ENCODE peak calls at places on chromosomes 3 and 15, in six cellular contexts. One of them, this sample, is unnamed.

GRCh38 chr15:78243491-78243941 is 9.2 kb upstream of the ACSBG1 start:
- DNase-seq in neural progenitor cell: peak
- DNase-seq in SJSA1: no peak
- DNase-seq in brain microvascular endothelial cell: peak
- DNase-seq in heart left ventricle: peak
- DNase-seq in substantia nigra: peak
- DNase-seq in this sample: no peak

GRCh38 chr3:14363976-14364375 is 38.4 kb upstream of the SLC6A6 start:
- DNase-seq in neural progenitor cell: no peak
- DNase-seq in SJSA1: peak
- DNase-seq in brain microvascular endothelial cell: peak
- DNase-seq in heart left ventricle: no peak
- DNase-seq in substantia nigra: no peak
- DNase-seq in this sample: no peak

GRCh38 chr3:132232231-132232792 is 84.9 kb upstream of the ACP3 start:
- DNase-seq in neural progenitor cell: no peak
- DNase-seq in SJSA1: no peak
- DNase-seq in brain microvascular endothelial cell: no peak
- DNase-seq in heart left ventricle: no peak
- DNase-seq in substantia nigra: no peak
- DNase-seq in this sample: no peak

GRCh38 chr15:88714782-88715372 is 76.1 kb downstream of the ISG20 start:
- DNase-seq in neural progenitor cell: no peak
- DNase-seq in SJSA1: no peak
- DNase-seq in brain microvascular endothelial cell: no peak
- DNase-seq in heart left ventricle: no peak
- DNase-seq in substantia nigra: peak
- DNase-seq in this sample: peak

GRCh38 chr15:99305761-99306505 is 54.7 kb downstream of the LRRC28 start:
- DNase-seq in neural progenitor cell: peak
- DNase-seq in SJSA1: peak
- DNase-seq in brain microvascular endothelial cell: peak
- DNase-seq in heart left ventricle: peak
- DNase-seq in substantia nigra: no peak
- DNase-seq in this sample: no peak

GRCh38 chr3:172987268-172987667 is 153.8 kb downstream of the SPATA16 start:
- DNase-seq in neural progenitor cell: peak
- DNase-seq in SJSA1: no peak
- DNase-seq in brain microvascular endothelial cell: no peak
- DNase-seq in heart left ventricle: no peak
- DNase-seq in substantia nigra: no peak
- DNase-seq in this sample: no peak

GRCh38 chr3:48258530-48258929 is 17.6 kb downstream of the ZNF589 start:
- DNase-seq in neural progenitor cell: no peak
- DNase-seq in SJSA1: no peak
- DNase-seq in brain microvascular endothelial cell: no peak
- DNase-seq in heart left ventricle: no peak
- DNase-seq in substantia nigra: no peak
- DNase-seq in this sample: no peak

GRCh38 chr3:42097166-42097946 is 6.2 kb downstream of the TRAK1 start:
- DNase-seq in neural progenitor cell: no peak
- DNase-seq in SJSA1: peak
- DNase-seq in brain microvascular endothelial cell: peak
- DNase-seq in heart left ventricle: no peak
- DNase-seq in substantia nigra: no peak
- DNase-seq in this sample: no peak

GRCh38 chr3:156594229-156594683 is 39.3 kb upstream of the SSR3 start:
- DNase-seq in neural progenitor cell: no peak
- DNase-seq in SJSA1: no peak
- DNase-seq in brain microvascular endothelial cell: no peak
- DNase-seq in heart left ventricle: no peak
- DNase-seq in substantia nigra: no peak
- DNase-seq in this sample: no peak

GRCh38 chr3:32177702-32178198 is 60.7 kb upstream of the CMTM8 start:
- DNase-seq in neural progenitor cell: peak
- DNase-seq in SJSA1: peak
- DNase-seq in brain microvascular endothelial cell: peak
- DNase-seq in heart left ventricle: peak
- DNase-seq in substantia nigra: peak
- DNase-seq in this sample: no peak

GRCh38 chr3:94069242-94069813 is 6.5 kb downstream of the NSUN3 start:
- DNase-seq in neural progenitor cell: no peak
- DNase-seq in SJSA1: peak
- DNase-seq in brain microvascular endothelial cell: no peak
- DNase-seq in heart left ventricle: no peak
- DNase-seq in substantia nigra: no peak
- DNase-seq in this sample: no peak

GRCh38 chr3:57009367-57009766 is 51.1 kb upstream of the SPATA12 start:
- DNase-seq in neural progenitor cell: no peak
- DNase-seq in SJSA1: no peak
- DNase-seq in brain microvascular endothelial cell: no peak
- DNase-seq in heart left ventricle: peak
- DNase-seq in substantia nigra: no peak
- DNase-seq in this sample: no peak

GRCh38 chr15:59685737-59686297 is 3.3 kb downstream of the BNIP2 start:
- DNase-seq in neural progenitor cell: no peak
- DNase-seq in SJSA1: peak
- DNase-seq in brain microvascular endothelial cell: no peak
- DNase-seq in heart left ventricle: no peak
- DNase-seq in substantia nigra: no peak
- DNase-seq in this sample: no peak

GRCh38 chr3:130857336-130858026 is 36.4 kb upstream of the ATP2C1 start:
- DNase-seq in neural progenitor cell: no peak
- DNase-seq in SJSA1: no peak
- DNase-seq in brain microvascular endothelial cell: no peak
- DNase-seq in heart left ventricle: no peak
- DNase-seq in substantia nigra: no peak
- DNase-seq in this sample: no peak

GRCh38 chr3:50157821-50158556 is 2.9 kb downstream of the SEMA3F start:
- DNase-seq in neural progenitor cell: no peak
- DNase-seq in SJSA1: no peak
- DNase-seq in brain microvascular endothelial cell: no peak
- DNase-seq in heart left ventricle: no peak
- DNase-seq in substantia nigra: no peak
- DNase-seq in this sample: no peak

GRCh38 chr3:192063570-192063969 is 602.6 kb downstream of the PYDC2 start:
- DNase-seq in neural progenitor cell: peak
- DNase-seq in SJSA1: no peak
- DNase-seq in brain microvascular endothelial cell: no peak
- DNase-seq in heart left ventricle: peak
- DNase-seq in substantia nigra: no peak
- DNase-seq in this sample: no peak

GRCh38 chr3:64188810-64189560 is 36.3 kb downstream of the PRICKLE2 start:
- DNase-seq in neural progenitor cell: no peak
- DNase-seq in SJSA1: peak
- DNase-seq in brain microvascular endothelial cell: peak
- DNase-seq in heart left ventricle: no peak
- DNase-seq in substantia nigra: no peak
- DNase-seq in this sample: peak

GRCh38 chr3:19149388-19149787 is 1.1 kb downstream of the KCNH8 start:
- DNase-seq in neural progenitor cell: peak
- DNase-seq in SJSA1: no peak
- DNase-seq in brain microvascular endothelial cell: peak
- DNase-seq in heart left ventricle: no peak
- DNase-seq in substantia nigra: peak
- DNase-seq in this sample: peak

GRCh38 chr3:51942603-51943450 is 664 bp downstream of the PARP3 start:
- DNase-seq in neural progenitor cell: no peak
- DNase-seq in SJSA1: peak
- DNase-seq in brain microvascular endothelial cell: peak
- DNase-seq in heart left ventricle: peak
- DNase-seq in substantia nigra: no peak
- DNase-seq in this sample: no peak

GRCh38 chr15:51735611-51736010 is 1.8 kb downstream of the LYSMD2 start:
- DNase-seq in neural progenitor cell: no peak
- DNase-seq in SJSA1: no peak
- DNase-seq in brain microvascular endothelial cell: no peak
- DNase-seq in heart left ventricle: no peak
- DNase-seq in substantia nigra: no peak
- DNase-seq in this sample: no peak

GRCh38 chr3:187150599-187150998 is 11.3 kb upstream of the RPL39L start:
- DNase-seq in neural progenitor cell: no peak
- DNase-seq in SJSA1: no peak
- DNase-seq in brain microvascular endothelial cell: no peak
- DNase-seq in heart left ventricle: no peak
- DNase-seq in substantia nigra: no peak
- DNase-seq in this sample: no peak

GRCh38 chr15:43748376-43748775 is 2.1 kb downstream of the PDIA3 start:
- DNase-seq in neural progenitor cell: no peak
- DNase-seq in SJSA1: no peak
- DNase-seq in brain microvascular endothelial cell: no peak
- DNase-seq in heart left ventricle: no peak
- DNase-seq in substantia nigra: no peak
- DNase-seq in this sample: no peak

GRCh38 chr3:142993958-142994442 is 7.4 kb upstream of the U2SURP start:
- DNase-seq in neural progenitor cell: peak
- DNase-seq in SJSA1: peak
- DNase-seq in brain microvascular endothelial cell: peak
- DNase-seq in heart left ventricle: peak
- DNase-seq in substantia nigra: peak
- DNase-seq in this sample: peak

GRCh38 chr15:98964461-98965454 is 42.8 kb downstream of the PGPEP1L start:
- DNase-seq in neural progenitor cell: no peak
- DNase-seq in SJSA1: no peak
- DNase-seq in brain microvascular endothelial cell: no peak
- DNase-seq in heart left ventricle: no peak
- DNase-seq in substantia nigra: no peak
- DNase-seq in this sample: peak

GRCh38 chr15:77732514-77733335 is 100.0 kb upstream of the LINGO1 start:
- DNase-seq in neural progenitor cell: no peak
- DNase-seq in SJSA1: no peak
- DNase-seq in brain microvascular endothelial cell: no peak
- DNase-seq in heart left ventricle: no peak
- DNase-seq in substantia nigra: no peak
- DNase-seq in this sample: no peak

GRCh38 chr15:53384417-53384816 is 375.0 kb downstream of the WDR72 start:
- DNase-seq in neural progenitor cell: peak
- DNase-seq in SJSA1: no peak
- DNase-seq in brain microvascular endothelial cell: no peak
- DNase-seq in heart left ventricle: no peak
- DNase-seq in substantia nigra: no peak
- DNase-seq in this sample: no peak

GRCh38 chr15:40323953-40324937 is 753 bp downstream of the INAFM2 start:
- DNase-seq in neural progenitor cell: peak
- DNase-seq in SJSA1: peak
- DNase-seq in brain microvascular endothelial cell: no peak
- DNase-seq in heart left ventricle: peak
- DNase-seq in substantia nigra: no peak
- DNase-seq in this sample: no peak
- H3K27ac ChIP-seq in neural progenitor cell: no peak
- H3K27ac ChIP-seq in SJSA1: peak
- H3K27ac ChIP-seq in brain microvascular endothelial cell: peak
- H3K27ac ChIP-seq in heart left ventricle: peak
- H3K27ac ChIP-seq in substantia nigra: peak
- H3K27ac ChIP-seq in this sample: no peak

DNA sequence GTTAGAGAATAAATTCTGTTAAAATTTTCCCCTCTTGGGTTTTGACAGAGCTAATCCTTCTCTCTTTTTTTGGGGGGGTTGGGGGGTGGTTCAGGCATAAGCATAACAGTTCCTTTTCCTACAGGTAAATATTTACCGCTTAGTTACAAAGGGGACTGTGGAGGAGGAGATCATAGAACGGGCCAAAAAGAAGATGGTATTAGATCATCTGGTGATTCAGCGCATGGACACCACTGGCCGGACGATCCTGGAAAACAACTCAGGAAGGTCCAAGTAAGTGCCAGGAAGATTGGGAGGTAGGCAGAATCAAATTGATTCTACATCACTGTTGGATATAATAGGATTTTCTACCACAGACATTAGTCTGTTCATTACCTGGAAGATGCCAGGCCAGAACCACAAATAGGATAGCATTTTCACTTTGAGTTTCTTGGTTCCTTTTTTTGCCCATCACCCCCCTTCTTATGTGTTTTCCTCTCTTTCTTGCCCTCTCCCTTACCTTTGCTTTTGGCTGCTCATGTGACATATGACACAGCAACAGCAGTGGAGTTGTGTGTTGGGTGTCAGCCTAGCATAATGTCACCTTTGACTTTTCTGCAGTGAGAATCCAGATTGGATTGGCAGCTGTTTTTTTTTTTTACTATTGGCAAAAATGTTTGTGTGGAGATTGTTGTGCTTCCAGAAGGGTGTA is 79.0 kb downstream of the CHD2 start:
- DNase-seq in neural progenitor cell: no peak
- DNase-seq in SJSA1: no peak
- DNase-seq in brain microvascular endothelial cell: no peak
- DNase-seq in heart left ventricle: no peak
- DNase-seq in substantia nigra: no peak
- DNase-seq in this sample: no peak
- H3K27ac ChIP-seq in neural progenitor cell: no peak
- H3K27ac ChIP-seq in SJSA1: no peak
- H3K27ac ChIP-seq in brain microvascular endothelial cell: peak
- H3K27ac ChIP-seq in heart left ventricle: no peak
- H3K27ac ChIP-seq in substantia nigra: no peak
- H3K27ac ChIP-seq in this sample: peak

DNA sequence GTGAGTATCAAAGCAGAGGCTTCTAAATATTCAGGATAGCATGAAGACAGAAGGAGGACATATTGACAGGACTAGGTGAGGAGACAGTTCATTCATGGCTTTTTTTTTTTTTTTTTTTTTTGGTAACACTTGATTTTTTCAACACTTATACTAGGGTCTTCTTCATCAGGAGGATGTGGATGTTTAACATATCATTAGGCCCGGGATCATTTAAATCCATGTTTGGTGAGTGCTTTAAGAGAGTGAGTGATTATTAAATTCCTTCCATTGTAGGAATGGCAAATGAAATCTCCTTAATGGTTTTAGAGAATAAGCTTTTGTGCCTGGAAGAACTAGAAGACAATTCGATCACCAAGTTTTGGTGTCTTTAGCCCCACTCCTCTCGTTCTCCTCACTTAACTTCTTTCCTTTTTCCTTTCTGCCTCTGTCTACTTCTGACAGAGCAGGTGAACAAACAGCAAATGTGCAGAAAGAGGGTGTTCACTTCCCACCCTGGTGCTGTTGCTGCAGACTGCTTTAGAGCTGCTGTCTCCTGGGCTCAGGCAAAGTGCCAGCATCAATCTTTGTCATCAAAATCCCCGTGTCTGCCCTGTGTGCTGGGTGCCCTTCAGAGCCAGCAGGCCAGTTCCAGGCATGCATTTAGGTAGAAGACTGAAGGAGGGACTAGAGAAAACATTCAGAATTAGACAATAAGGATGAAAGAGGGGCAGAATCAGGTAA is 35.6 kb upstream of the RAB11A start:
- DNase-seq in neural progenitor cell: no peak
- DNase-seq in SJSA1: no peak
- DNase-seq in brain microvascular endothelial cell: no peak
- DNase-seq in heart left ventricle: peak
- DNase-seq in substantia nigra: no peak
- DNase-seq in this sample: no peak
- H3K27ac ChIP-seq in neural progenitor cell: no peak
- H3K27ac ChIP-seq in SJSA1: peak
- H3K27ac ChIP-seq in brain microvascular endothelial cell: peak
- H3K27ac ChIP-seq in heart left ventricle: peak
- H3K27ac ChIP-seq in substantia nigra: peak
- H3K27ac ChIP-seq in this sample: peak

DNA sequence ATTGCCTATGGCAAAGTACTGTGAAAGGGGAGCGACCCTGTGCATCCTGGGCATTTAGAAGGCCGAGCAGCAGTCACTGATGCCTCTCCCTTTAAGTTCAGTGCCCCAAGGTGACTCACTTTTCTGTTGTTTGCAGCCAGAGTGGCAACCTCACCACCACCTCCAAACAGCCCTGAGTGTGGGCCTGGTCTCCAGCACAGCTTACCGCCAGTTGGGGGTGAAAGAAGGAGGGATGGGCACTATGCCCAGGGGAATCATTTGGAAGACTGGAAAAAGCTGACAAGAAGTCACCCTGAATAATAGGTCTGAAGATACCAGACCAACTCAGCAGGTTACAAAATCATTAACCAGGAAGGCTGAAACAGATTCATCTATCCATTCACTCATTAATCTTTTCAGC is 571.8 kb downstream of the EPHB1 start:
- DNase-seq in neural progenitor cell: no peak
- DNase-seq in SJSA1: no peak
- DNase-seq in brain microvascular endothelial cell: no peak
- DNase-seq in heart left ventricle: no peak
- DNase-seq in substantia nigra: no peak
- DNase-seq in this sample: no peak
- H3K27ac ChIP-seq in neural progenitor cell: no peak
- H3K27ac ChIP-seq in SJSA1: no peak
- H3K27ac ChIP-seq in brain microvascular endothelial cell: no peak
- H3K27ac ChIP-seq in heart left ventricle: no peak
- H3K27ac ChIP-seq in substantia nigra: no peak
- H3K27ac ChIP-seq in this sample: no peak